ENCODE peak calls at places on chromosomes 5 and 9, in four cellular contexts. L is CD8-positive, alpha-beta T cell; I is choroid plexus epithelial cell; S is bronchial epithelial cell. Y is an unnamed sample.

GRCh38 chr9:93648836-93649235 is 72.5 kb downstream of the PHF2 start:
- DNase-seq in L (peak), I (no peak), S (no peak), Y (no peak)

GRCh38 chr5:160769264-160769663 is 82.7 kb downstream of the ATP10B start:
- DNase-seq in L (no peak), I (no peak), S (no peak), Y (no peak)

GRCh38 chr5:73735032-73735734 is 109.2 kb downstream of the ARHGEF28 start:
- DNase-seq in L (no peak), I (peak), S (no peak), Y (no peak)

GRCh38 chr5:119418782-119419101 is 33.6 kb upstream of the HSD17B4 start:
- DNase-seq in L (no peak), I (no peak), S (peak), Y (no peak)

GRCh38 chr9:16344343-16344742 is 526.1 kb downstream of the BNC2 start:
- DNase-seq in L (no peak), I (peak), S (peak), Y (peak)

GRCh38 chr5:17378346-17378984 is 119.6 kb upstream of the TAF11L2 start:
- DNase-seq in L (no peak), I (peak), S (no peak), Y (no peak)

GRCh38 chr9:91436841-91437240 is 13.2 kb upstream of the NFIL3 start:
- DNase-seq in L (no peak), I (no peak), S (no peak), Y (no peak)

GRCh38 chr9:131809941-131810344 is 70.1 kb upstream of the RAPGEF1 start:
- DNase-seq in L (no peak), I (peak), S (peak), Y (no peak)

GRCh38 chr9:80892703-80893102 is 796.6 kb downstream of the TLE1 start:
- DNase-seq in L (no peak), I (peak), S (no peak), Y (no peak)

GRCh38 chr5:1948663-1949191 is 66.0 kb upstream of the IRX4 start:
- DNase-seq in L (no peak), I (no peak), S (peak), Y (no peak)

GRCh38 chr5:123132330-123132729 is 43.3 kb downstream of the PRDM6 start:
- DNase-seq in L (no peak), I (peak), S (no peak), Y (no peak)

GRCh38 chr9:114371343-114371985 is 16.3 kb downstream of the AKNA start:
- DNase-seq in L (no peak), I (no peak), S (no peak), Y (no peak)

DNA sequence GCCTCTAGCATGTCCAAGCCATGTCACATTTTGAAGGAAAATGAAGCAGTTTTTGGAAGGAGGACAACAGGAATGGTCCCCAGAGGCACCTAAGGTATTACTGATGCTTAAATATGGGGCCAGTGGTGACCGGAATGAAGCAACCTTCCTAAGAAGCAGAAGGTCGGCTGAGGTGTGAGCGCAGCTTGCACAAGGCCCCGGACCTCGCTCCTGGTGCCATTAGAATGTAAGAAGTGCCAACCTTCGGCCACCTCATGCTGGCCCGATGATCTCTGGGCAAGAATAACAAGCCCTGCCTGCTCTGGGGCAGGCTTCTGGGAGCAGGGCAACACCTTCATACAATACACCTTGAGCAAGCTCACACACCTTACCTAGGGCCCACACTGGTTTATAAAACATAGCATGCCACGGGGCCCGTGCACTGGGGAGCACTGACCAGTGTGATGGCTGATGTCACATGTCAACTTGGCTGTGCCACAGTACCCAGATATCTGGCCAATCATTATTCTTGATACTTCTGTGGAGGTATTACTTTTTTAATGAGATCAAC is 21.9 kb downstream of the SEMA4D start:
- DNase-seq in L (no peak), I (no peak), S (no peak), Y (no peak)
- H3K4me3 ChIP-seq in L (peak), I (no peak), S (no peak), Y (no peak)

GRCh38 chr5:154478224-154478565 is at the start of gene HAND1:
- DNase-seq in L (no peak), I (no peak), S (peak), Y (no peak)

GRCh38 chr5:154479160-154479943 is 1.3 kb upstream of the HAND1 start:
- DNase-seq in L (no peak), I (no peak), S (no peak), Y (no peak)

GRCh38 chr5:154478752-154479159 is 729 bp upstream of the HAND1 start:
- DNase-seq in L (no peak), I (no peak), S (no peak), Y (no peak)

GRCh38 chr5:154476343-154477213 is 1.4 kb downstream of the HAND1 start:
- DNase-seq in L (no peak), I (no peak), S (no peak), Y (no peak)

DNA sequence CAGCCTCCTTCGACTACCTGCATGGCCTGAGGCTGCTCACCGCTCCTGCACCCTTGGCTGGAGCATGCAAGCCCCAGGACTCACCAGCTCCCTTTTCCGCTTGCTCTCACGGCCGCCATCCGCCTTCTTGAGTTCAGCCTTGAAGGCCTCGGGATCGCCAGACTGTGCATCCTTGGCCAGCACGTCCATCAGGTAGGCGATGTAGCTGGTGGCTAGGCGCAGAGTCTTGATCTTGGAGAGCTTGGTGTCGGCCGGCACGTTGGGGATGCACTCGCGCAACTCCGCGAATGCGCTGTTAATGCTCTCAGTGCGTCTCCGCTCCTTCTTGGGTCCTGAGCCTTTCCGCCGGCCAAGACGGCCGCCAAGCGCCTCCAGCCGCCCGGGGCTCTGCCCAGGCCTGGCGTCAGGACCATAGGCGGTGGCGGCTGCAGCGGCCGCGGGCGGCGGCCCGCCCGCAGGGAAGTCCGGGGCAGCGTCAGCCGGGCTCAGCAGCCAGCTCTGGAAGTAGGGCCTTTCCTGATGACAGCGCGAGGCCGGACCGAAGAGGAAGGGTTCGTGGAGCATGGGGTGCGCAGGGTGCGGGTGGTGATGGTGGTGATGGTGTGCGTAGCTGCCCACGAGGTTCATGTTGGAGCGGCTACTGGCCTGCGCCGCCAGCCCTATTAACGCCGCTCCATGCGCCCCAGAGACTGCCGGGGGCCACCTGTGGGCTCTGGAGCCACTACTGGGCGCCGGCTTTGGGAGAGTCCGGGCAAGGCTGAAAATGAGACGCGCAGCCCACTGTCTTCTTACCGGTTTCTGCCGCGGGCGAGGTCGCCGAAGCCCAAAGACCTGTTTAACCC is 424 bp downstream of the HAND1 start:
- DNase-seq in L (no peak), I (no peak), S (no peak), Y (no peak)
- H3K4me3 ChIP-seq in L (no peak), I (no peak), S (peak), Y (peak)

DNA sequence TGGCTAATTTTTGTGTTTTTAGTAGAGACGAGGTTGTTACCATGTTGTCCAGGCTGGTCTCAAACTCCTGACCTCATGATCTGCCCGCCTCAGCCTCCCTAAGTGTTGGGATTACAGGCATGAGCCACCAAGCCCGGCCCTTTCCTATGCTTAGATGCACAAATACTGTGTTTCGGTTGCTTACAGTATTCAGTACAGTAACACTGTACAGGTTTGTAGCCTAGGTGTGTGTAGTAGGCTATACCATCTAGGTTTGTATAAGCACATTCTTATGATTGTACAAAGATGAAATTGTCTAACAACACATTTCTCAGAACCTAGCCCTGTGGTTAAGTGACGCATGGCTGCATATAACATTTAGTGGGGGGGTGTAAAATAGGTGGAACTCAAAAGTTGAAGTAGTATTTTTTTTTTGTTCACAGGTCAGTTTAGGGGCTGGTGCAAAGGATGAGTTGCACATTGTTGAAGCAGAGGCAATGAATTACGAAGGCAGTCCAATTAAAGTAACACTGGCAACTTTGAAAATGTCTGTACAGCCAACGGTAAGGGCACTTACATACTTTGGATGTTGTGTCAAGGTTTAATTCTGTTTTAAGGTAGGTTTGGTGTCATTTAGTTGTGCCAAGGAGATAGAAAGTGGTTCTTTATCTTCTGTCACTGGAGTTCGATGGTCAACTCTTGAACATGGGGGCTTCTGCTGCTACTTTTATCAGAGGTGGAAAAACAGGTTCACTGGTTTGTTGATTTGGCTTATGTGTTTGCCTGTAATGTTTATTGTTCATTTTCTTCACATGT is 3.4 kb downstream of the NPM1 start:
- DNase-seq in L (no peak), I (no peak), S (no peak), Y (no peak)
- H3K4me3 ChIP-seq in L (no peak), I (no peak), S (no peak), Y (peak)

GRCh38 chr5:88876714-88877113 is 6.3 kb downstream of the MEF2C start:
- DNase-seq in L (no peak), I (no peak), S (no peak), Y (no peak)

GRCh38 chr5:88878976-88879375 is 4.0 kb downstream of the MEF2C start:
- DNase-seq in L (no peak), I (peak), S (peak), Y (no peak)

GRCh38 chr5:88875609-88876234 is 7.3 kb downstream of the MEF2C start:
- DNase-seq in L (no peak), I (peak), S (no peak), Y (no peak)

GRCh38 chr5:88879724-88880123 is 3.3 kb downstream of the MEF2C start:
- DNase-seq in L (no peak), I (no peak), S (no peak), Y (no peak)

DNA sequence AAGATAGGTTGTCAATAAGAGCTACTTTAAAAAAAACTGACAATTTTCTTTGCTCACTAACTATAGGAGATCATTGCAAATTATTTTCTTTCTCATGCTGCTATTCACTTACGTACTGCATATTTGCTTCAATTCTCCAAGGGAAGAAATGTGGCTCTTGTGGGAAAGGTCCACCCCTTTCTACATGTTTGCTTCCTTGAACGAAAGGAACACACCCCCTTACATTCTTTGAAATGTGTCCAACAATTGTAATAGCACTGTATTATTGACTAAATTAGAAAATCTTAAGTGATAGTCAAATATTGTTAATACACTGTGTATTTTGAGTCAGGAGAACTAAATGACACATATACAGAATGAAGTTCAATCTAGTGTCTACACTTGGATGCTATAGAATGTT is 5.2 kb downstream of the MEF2C start:
- DNase-seq in L (no peak), I (peak), S (peak), Y (no peak)
- H3K4me3 ChIP-seq in L (no peak), I (no peak), S (no peak), Y (no peak)

GRCh38 chr5:173475780-173476179 is 140.7 kb downstream of the BOD1 start:
- DNase-seq in L (no peak), I (no peak), S (no peak), Y (no peak)

GRCh38 chr5:173472784-173473278 is 143.6 kb downstream of the BOD1 start:
- DNase-seq in L (no peak), I (peak), S (no peak), Y (peak)

GRCh38 chr5:173477320-173478055 is 139.0 kb downstream of the BOD1 start:
- DNase-seq in L (no peak), I (peak), S (no peak), Y (peak)

GRCh38 chr5:173473293-173473692 is 143.2 kb downstream of the BOD1 start:
- DNase-seq in L (no peak), I (peak), S (no peak), Y (no peak)

GRCh38 chr5:173474881-173475287 is 141.6 kb downstream of the BOD1 start:
- DNase-seq in L (no peak), I (peak), S (no peak), Y (no peak)
- H3K4me3 ChIP-seq in L (no peak), I (no peak), S (no peak), Y (no peak)

Y was measured in skeletal muscle cell.